ENCODE peak calls at places on chromosome 12, in nine cellular contexts. H, T, F, C, V, N, L, J and K are unnamed samples. For H3K4me1 and H3K36me3, the result is how much of the 10 kb centered on the place peaks cover.

GRCh38 chr12:28938581-28939301 is 210.3 kb upstream of the FAR2 start:
- DNase-seq in H (no peak), L (no peak), F (no peak), N (no peak), T (no peak), C (no peak), J (no peak), V (no peak), K (no peak)

GRCh38 chr12:22803725-22804124 is 178.8 kb downstream of the ETNK1 start:
- DNase-seq in C (no peak), F (no peak), V (no peak), N (no peak), L (no peak), J (no peak), T (no peak), H (no peak), K (no peak)

GRCh38 chr12:125167658-125168057 is 102.4 kb downstream of the AACS start:
- DNase-seq in H (no peak), J (no peak), F (no peak), L (no peak), C (no peak), V (no peak), T (no peak), N (no peak), K (no peak)

GRCh38 chr12:125070661-125071390 is 5.6 kb downstream of the AACS start:
- DNase-seq in T (no peak), C (no peak), L (no peak), H (no peak), F (no peak), V (no peak), N (no peak), J (no peak), K (no peak)

GRCh38 chr12:8907513-8907912 is 6.8 kb upstream of the PHC1 start:
- DNase-seq in C (no peak), L (no peak), V (no peak), J (no peak), T (no peak), H (no peak), N (no peak), F (no peak), K (no peak)

GRCh38 chr12:96195845-96196451 is 1.8 kb downstream of the ELK3 start:
- DNase-seq in N (peak), H (no peak), V (no peak), L (peak), J (no peak), T (no peak), C (no peak), F (no peak), K (peak)

GRCh38 chr12:38919191-38919590 is 13.8 kb upstream of the CPNE8 start:
- DNase-seq in F (no peak), T (no peak), C (no peak), J (no peak), H (no peak), N (no peak), V (no peak), L (no peak), K (no peak)

GRCh38 chr12:51460519-51460918 is 35.9 kb downstream of the SLC4A8 start:
- DNase-seq in H (no peak), L (no peak), V (no peak), J (no peak), N (peak), C (no peak), T (no peak), F (no peak), K (no peak)

GRCh38 chr12:9133243-9133938 is 17.7 kb upstream of the A2M start:
- DNase-seq in F (no peak), C (no peak), H (no peak), J (no peak), T (no peak), V (no peak), L (no peak), N (no peak), K (no peak)

GRCh38 chr12:127282786-127283565 is 984.0 kb upstream of the TMEM132C start:
- DNase-seq in V (no peak), C (no peak), L (no peak), H (no peak), T (no peak), F (no peak), N (no peak), J (no peak), K (no peak)

GRCh38 chr12:64983771-64984170 is 137.3 kb downstream of the WIF1 start:
- DNase-seq in F (no peak), V (no peak), H (no peak), N (no peak), T (no peak), L (no peak), J (no peak), C (no peak), K (no peak)

GRCh38 chr12:32331133-32331532 is 68.2 kb upstream of the FGD4 start:
- DNase-seq in F (no peak), H (no peak), T (no peak), C (no peak), V (no peak), L (no peak), N (peak), J (no peak), K (no peak)

GRCh38 chr12:7090222-7090998 is 1.8 kb downstream of the C1R start:
- DNase-seq in T (no peak), F (no peak), L (no peak), C (no peak), N (peak), V (no peak), H (no peak), J (no peak), K (peak)

GRCh38 chr12:15289192-15289591 is 33.1 kb upstream of the PTPRO start:
- DNase-seq in L (no peak), J (no peak), H (no peak), F (no peak), V (no peak), C (no peak), N (no peak), T (no peak), K (no peak)

GRCh38 chr12:62767506-62767905 is 167.4 kb downstream of the PPM1H start:
- DNase-seq in N (peak), V (no peak), L (no peak), C (no peak), F (no peak), J (no peak), H (no peak), T (no peak), K (no peak)

GRCh38 chr12:645563-646071 is 17.6 kb downstream of the NINJ2 start:
- DNase-seq in H (peak), N (peak), V (no peak), C (no peak), L (peak), T (no peak), J (peak), F (peak), K (peak)

GRCh38 chr12:111791507-111791906 is 24.8 kb downstream of the ALDH2 start:
- DNase-seq in H (no peak), V (no peak), C (no peak), L (no peak), F (no peak), T (no peak), N (no peak), J (no peak), K (peak)

GRCh38 chr12:94844452-94844851 is 159.0 kb downstream of the NDUFA12 start:
- DNase-seq in T (no peak), V (no peak), N (no peak), F (no peak), H (no peak), C (no peak), J (no peak), L (no peak), K (no peak)

DNA sequence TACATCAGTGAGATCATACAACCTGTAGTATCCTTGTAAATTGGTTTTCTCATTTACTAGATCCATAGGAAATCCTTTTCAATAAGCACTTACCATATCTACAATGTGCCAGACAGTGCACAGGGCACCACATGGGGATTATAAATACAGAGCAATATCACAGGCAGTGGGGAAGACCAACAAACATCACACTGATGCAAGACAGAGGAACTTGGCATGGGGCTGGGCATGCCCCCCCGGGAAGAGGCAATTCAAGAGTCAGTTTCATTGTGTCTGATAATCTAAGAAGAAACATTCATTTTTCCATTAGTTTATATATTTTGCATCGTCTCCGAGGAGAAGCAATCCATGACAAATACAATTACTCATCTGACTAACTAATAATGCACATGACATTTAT is 16.2 kb downstream of the NT5DC3 start:
- DNase-seq in N (peak), V (no peak), T (no peak), F (no peak), J (no peak), C (no peak), H (no peak), L (no peak), K (no peak)
- H3K4me1 ChIP-seq in N (under half), V (under half), T (under half), F (under half), J (under half), C (under half), H (under half), L (under half), K (under half)

GRCh38 chr12:57049890-57050289 is at the start of gene MYO1A:
- DNase-seq in L (no peak), V (no peak), T (no peak), N (peak), F (no peak), C (no peak), H (no peak), J (no peak), K (no peak)
- TF ChIP-seq POLR2A in L (no peak), V (no peak), T (no peak), N (no peak), F (no peak), C (no peak), H (no peak), J (no peak), K (no peak)

GRCh38 chr12:52496590-52497071 is 3.6 kb upstream of the KRT6A start:
- DNase-seq in T (no peak), V (no peak), C (no peak), F (no peak), N (peak), J (no peak), L (peak), H (no peak), K (no peak)

GRCh38 chr12:52498971-52499370 is 5.9 kb upstream of the KRT6A start:
- DNase-seq in L (no peak), N (no peak), F (no peak), J (no peak), T (no peak), H (no peak), C (no peak), V (no peak), K (no peak)

GRCh38 chr12:52501490-52501889 is 8.4 kb upstream of the KRT6A start:
- DNase-seq in J (no peak), T (no peak), V (no peak), H (no peak), C (no peak), L (no peak), N (no peak), F (no peak), K (no peak)

GRCh38 chr12:52497975-52498374 is 4.9 kb upstream of the KRT6A start:
- DNase-seq in L (no peak), V (no peak), C (no peak), H (no peak), J (no peak), T (no peak), N (no peak), F (no peak), K (no peak)

DNA sequence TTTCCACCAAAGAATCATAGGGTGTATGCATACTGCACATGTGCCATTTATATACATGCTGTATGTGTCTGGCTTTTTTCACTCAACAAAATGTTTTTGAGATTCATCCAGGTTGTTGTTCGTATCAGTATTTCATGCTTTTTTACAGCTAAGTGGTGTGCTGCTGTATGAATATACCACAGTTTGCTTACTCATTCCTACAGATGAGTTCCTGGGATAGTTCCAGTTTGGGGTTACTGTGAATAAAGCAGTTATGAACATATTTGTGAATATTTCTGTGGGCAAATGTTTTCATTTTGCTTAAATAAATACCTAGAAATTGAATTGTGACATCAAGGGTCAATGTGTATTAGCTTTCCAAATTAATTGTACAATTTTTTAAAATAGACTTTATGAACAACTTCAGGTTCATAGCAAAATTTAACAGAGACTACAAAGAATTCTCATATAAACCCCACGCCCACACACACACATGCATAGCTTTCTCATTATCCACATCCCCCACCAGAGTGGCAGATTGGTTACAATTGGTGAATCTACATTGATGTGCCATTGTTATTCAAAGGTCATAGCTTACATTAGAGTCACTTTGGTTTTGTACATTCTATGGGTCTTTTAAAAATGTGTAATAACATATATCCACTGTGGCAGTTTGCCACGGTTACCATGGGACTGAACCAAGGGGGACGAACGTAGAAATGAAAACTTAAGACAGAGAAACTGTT is 6.9 kb upstream of the KRT6A start:
- DNase-seq in F (no peak), L (no peak), T (no peak), J (no peak), V (no peak), H (no peak), N (peak), C (no peak), K (no peak)
- H3K36me3 ChIP-seq in F (under half), L (under half), T (under half), J (under half), V (under half), H (under half), N (under half), C (under half), K (under half)

DNA sequence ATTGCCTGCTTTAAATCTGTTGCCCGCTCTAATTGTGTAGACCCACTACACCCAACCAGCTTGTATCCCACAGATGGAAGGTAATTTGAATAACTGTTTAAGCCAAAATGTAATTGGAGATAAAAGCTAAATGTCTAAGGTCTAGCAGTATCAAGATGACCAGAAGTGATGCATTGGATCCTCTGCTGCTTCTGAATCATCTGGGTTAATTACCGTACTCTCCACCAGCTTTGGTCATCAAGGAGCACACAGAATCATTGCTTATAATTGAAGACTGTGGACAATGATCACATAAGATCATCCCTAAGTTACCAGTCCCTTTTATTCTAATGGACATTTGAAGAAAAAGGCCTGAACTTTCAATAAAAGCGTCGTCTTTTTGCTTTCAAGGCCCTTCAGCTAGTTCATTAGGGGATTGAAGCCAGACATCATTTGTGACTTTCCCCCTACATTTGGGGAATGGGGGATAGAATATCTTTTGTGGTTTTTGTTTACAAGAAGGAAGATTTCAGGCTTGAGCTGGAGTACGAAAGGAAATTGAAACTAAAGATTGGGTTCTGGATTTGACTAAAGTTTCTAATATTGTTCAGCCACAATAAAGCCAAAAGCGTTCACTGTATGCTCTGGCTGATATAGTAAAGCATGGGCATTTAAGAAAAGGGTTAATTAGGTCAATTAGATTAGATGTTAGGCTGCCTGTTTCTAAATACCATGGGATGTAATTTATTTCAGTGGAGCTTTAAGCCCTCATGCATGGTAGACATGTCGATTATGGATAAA is 123.2 kb downstream of the CHST11 start:
- DNase-seq in C (no peak), F (no peak), T (no peak), H (no peak), J (no peak), N (no peak), V (no peak), L (no peak), K (no peak)
- H3K4me1 ChIP-seq in C (under half), F (under half), T (under half), H (under half), J (under half), N (under half), V (under half), L (under half), K (under half)

DNA sequence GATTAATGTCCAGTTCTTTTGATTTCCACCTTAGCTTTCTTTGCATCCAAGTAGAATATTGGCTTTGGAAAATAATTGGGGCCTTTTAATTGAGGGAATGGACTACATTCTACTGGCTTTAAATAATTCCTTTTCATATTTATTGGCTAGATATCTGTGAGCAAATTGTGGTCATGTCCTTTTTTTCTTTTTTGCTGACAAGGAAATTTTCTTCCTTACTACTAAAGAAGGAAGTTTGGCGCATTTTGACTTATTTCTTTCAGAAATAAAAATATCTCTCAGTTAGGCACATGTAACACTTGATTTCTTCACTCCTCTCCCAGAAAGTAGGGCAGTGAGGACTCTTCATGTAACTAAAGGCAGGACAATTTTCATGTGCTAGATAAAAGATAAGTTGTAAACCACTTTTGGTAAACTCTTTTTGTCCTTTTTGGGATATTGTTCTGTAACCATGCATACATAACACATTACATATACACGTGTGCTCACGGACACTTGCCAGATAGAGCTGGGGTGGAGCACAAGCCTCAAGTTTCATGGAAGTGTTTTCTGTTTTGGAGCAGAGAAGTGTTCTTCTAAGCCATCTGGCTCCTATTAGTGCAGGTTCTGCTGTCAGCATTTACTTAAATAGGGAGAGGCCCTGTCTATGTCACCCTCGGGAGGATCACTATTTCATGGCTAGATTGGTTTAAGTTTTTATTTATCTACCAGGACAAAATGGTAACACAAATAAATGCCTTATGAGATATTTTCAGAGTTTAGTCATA is 85.1 kb upstream of the LRIG3 start:
- DNase-seq in H (no peak), J (no peak), T (no peak), C (no peak), L (peak), F (no peak), V (no peak), N (peak), K (no peak)
- TF ChIP-seq POLR2A in H (no peak), J (no peak), T (no peak), C (no peak), L (no peak), F (no peak), V (no peak), N (no peak), K (no peak)

GRCh38 chr12:122486805-122487426 is 13.8 kb downstream of the ZCCHC8 start:
- DNase-seq in T (no peak), F (no peak), L (no peak), V (no peak), H (no peak), C (no peak), N (no peak), J (no peak), K (no peak)
- H3K36me3 ChIP-seq in T (under half), F (half or more), L (under half), V (under half), H (under half), C (under half), N (under half), J (under half), K (under half)

DNA sequence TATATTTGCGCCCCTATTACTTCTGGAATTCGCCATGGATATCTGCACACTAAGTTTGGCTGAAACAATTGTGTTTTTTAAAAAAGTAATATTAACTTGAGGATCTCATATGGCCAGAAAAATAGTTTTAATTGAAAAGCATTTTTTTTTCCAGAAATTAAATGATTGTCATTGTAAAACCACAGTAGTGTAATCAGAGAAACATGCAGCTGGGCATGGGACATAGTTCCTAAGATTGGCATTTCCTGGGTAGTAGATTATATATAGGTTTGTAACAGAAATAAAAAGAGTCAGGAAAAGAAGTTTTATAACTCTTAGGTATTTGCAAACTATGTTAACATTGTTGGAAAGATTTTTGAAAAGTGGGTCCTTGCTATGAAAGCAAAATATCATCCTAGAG is 17.6 kb downstream of the SSPN start:
- DNase-seq in H (no peak), L (no peak), C (no peak), F (no peak), J (no peak), T (no peak), V (no peak), N (no peak), K (no peak)
- H3K4me1 ChIP-seq in H (under half), L (under half), C (under half), F (under half), J (under half), T (under half), V (under half), N (under half), K (under half)

GRCh38 chr12:56152132-56152755 is at the start of gene MYL6B:
- DNase-seq in V (peak), L (peak), H (peak), F (peak), C (peak), T (peak), N (peak), J (peak), K (peak)
- TF ChIP-seq POLR2A in V (peak), L (peak), H (peak), F (peak), C (no peak), T (peak), N (no peak), J (peak), K (no peak)

GRCh38 chr12:57142727-57143126 is 4.7 kb downstream of the LRP1-AS start:
- DNase-seq in L (peak), F (no peak), J (no peak), C (no peak), T (no peak), H (no peak), V (no peak), N (no peak), K (no peak)
- H3K36me3 ChIP-seq in L (under half), F (half or more), J (under half), C (under half), T (under half), H (under half), V (under half), N (half or more), K (under half)